ENCODE peak calls at places on chromosomes 3 and 15, in eight cellular contexts. One of them, this sample, is unnamed.

GRCh38 chr3:68705695-68706429 is 226.5 kb downstream of the TAFA4 start:
- DNase-seq in HFF-Myc: no peak
- DNase-seq in breast epithelium: no peak
- DNase-seq in CD8-positive, alpha-beta T cell: no peak
- DNase-seq in SK-N-SH: no peak
- DNase-seq in foreskin fibroblast: no peak
- DNase-seq in K562: no peak
- DNase-seq in prostate gland: no peak
- DNase-seq in this sample: no peak

GRCh38 chr3:175940881-175941280 is 1081.7 kb downstream of the NAALADL2 start:
- DNase-seq in SK-N-SH: no peak
- DNase-seq in breast epithelium: no peak
- DNase-seq in prostate gland: no peak
- DNase-seq in CD8-positive, alpha-beta T cell: no peak
- DNase-seq in HFF-Myc: no peak
- DNase-seq in K562: no peak
- DNase-seq in foreskin fibroblast: no peak
- DNase-seq in this sample: no peak

GRCh38 chr3:13103416-13104058 is 30.3 kb upstream of the IQSEC1 start:
- DNase-seq in SK-N-SH: no peak
- DNase-seq in foreskin fibroblast: no peak
- DNase-seq in prostate gland: no peak
- DNase-seq in breast epithelium: no peak
- DNase-seq in HFF-Myc: no peak
- DNase-seq in K562: no peak
- DNase-seq in CD8-positive, alpha-beta T cell: no peak
- DNase-seq in this sample: no peak

GRCh38 chr15:100849021-100849831 is 30.4 kb upstream of the ALDH1A3 start:
- DNase-seq in SK-N-SH: no peak
- DNase-seq in breast epithelium: peak
- DNase-seq in prostate gland: peak
- DNase-seq in CD8-positive, alpha-beta T cell: peak
- DNase-seq in K562: peak
- DNase-seq in foreskin fibroblast: peak
- DNase-seq in HFF-Myc: no peak
- DNase-seq in this sample: peak

GRCh38 chr3:128385080-128385832 is 81.4 kb downstream of the DNAJB8 start:
- DNase-seq in HFF-Myc: peak
- DNase-seq in foreskin fibroblast: peak
- DNase-seq in SK-N-SH: no peak
- DNase-seq in K562: no peak
- DNase-seq in prostate gland: peak
- DNase-seq in CD8-positive, alpha-beta T cell: no peak
- DNase-seq in breast epithelium: peak
- DNase-seq in this sample: peak

GRCh38 chr3:19725000-19725399 is 209.0 kb downstream of the EFHB start:
- DNase-seq in SK-N-SH: no peak
- DNase-seq in K562: no peak
- DNase-seq in breast epithelium: no peak
- DNase-seq in prostate gland: no peak
- DNase-seq in CD8-positive, alpha-beta T cell: no peak
- DNase-seq in foreskin fibroblast: no peak
- DNase-seq in HFF-Myc: no peak
- DNase-seq in this sample: no peak

GRCh38 chr3:153210116-153210515 is 48.1 kb downstream of the RAP2B start:
- DNase-seq in breast epithelium: no peak
- DNase-seq in prostate gland: no peak
- DNase-seq in SK-N-SH: no peak
- DNase-seq in HFF-Myc: no peak
- DNase-seq in K562: peak
- DNase-seq in foreskin fibroblast: no peak
- DNase-seq in CD8-positive, alpha-beta T cell: no peak
- DNase-seq in this sample: peak

GRCh38 chr3:8987673-8988655 is 24.7 kb upstream of the RAD18 start:
- DNase-seq in prostate gland: peak
- DNase-seq in HFF-Myc: no peak
- DNase-seq in foreskin fibroblast: peak
- DNase-seq in CD8-positive, alpha-beta T cell: peak
- DNase-seq in K562: peak
- DNase-seq in SK-N-SH: peak
- DNase-seq in breast epithelium: peak
- DNase-seq in this sample: peak

GRCh38 chr3:124985358-124985757 is 50.8 kb upstream of the MUC13 start:
- DNase-seq in SK-N-SH: no peak
- DNase-seq in CD8-positive, alpha-beta T cell: no peak
- DNase-seq in foreskin fibroblast: peak
- DNase-seq in HFF-Myc: peak
- DNase-seq in K562: no peak
- DNase-seq in breast epithelium: no peak
- DNase-seq in prostate gland: no peak
- DNase-seq in this sample: peak

GRCh38 chr3:112555535-112556170 is 6.1 kb downstream of the ATG3 start:
- DNase-seq in prostate gland: no peak
- DNase-seq in CD8-positive, alpha-beta T cell: no peak
- DNase-seq in breast epithelium: no peak
- DNase-seq in K562: no peak
- DNase-seq in foreskin fibroblast: no peak
- DNase-seq in HFF-Myc: no peak
- DNase-seq in SK-N-SH: no peak
- DNase-seq in this sample: no peak

GRCh38 chr15:25852027-25852426 is 11.1 kb downstream of the ATP10A start:
- DNase-seq in prostate gland: no peak
- DNase-seq in SK-N-SH: no peak
- DNase-seq in CD8-positive, alpha-beta T cell: no peak
- DNase-seq in K562: no peak
- DNase-seq in HFF-Myc: no peak
- DNase-seq in breast epithelium: no peak
- DNase-seq in foreskin fibroblast: no peak
- DNase-seq in this sample: no peak

GRCh38 chr15:25849431-25849921 is 13.7 kb downstream of the ATP10A start:
- DNase-seq in HFF-Myc: peak
- DNase-seq in SK-N-SH: peak
- DNase-seq in K562: no peak
- DNase-seq in CD8-positive, alpha-beta T cell: no peak
- DNase-seq in breast epithelium: no peak
- DNase-seq in prostate gland: no peak
- DNase-seq in foreskin fibroblast: peak
- DNase-seq in this sample: peak

GRCh38 chr15:25848769-25849430 is 14.2 kb downstream of the ATP10A start:
- DNase-seq in CD8-positive, alpha-beta T cell: no peak
- DNase-seq in K562: no peak
- DNase-seq in SK-N-SH: peak
- DNase-seq in prostate gland: no peak
- DNase-seq in breast epithelium: no peak
- DNase-seq in foreskin fibroblast: no peak
- DNase-seq in HFF-Myc: no peak
- DNase-seq in this sample: no peak

GRCh38 chr15:25848325-25848724 is 14.8 kb downstream of the ATP10A start:
- DNase-seq in K562: no peak
- DNase-seq in prostate gland: no peak
- DNase-seq in SK-N-SH: no peak
- DNase-seq in breast epithelium: no peak
- DNase-seq in CD8-positive, alpha-beta T cell: no peak
- DNase-seq in HFF-Myc: no peak
- DNase-seq in foreskin fibroblast: no peak
- DNase-seq in this sample: no peak

DNA sequence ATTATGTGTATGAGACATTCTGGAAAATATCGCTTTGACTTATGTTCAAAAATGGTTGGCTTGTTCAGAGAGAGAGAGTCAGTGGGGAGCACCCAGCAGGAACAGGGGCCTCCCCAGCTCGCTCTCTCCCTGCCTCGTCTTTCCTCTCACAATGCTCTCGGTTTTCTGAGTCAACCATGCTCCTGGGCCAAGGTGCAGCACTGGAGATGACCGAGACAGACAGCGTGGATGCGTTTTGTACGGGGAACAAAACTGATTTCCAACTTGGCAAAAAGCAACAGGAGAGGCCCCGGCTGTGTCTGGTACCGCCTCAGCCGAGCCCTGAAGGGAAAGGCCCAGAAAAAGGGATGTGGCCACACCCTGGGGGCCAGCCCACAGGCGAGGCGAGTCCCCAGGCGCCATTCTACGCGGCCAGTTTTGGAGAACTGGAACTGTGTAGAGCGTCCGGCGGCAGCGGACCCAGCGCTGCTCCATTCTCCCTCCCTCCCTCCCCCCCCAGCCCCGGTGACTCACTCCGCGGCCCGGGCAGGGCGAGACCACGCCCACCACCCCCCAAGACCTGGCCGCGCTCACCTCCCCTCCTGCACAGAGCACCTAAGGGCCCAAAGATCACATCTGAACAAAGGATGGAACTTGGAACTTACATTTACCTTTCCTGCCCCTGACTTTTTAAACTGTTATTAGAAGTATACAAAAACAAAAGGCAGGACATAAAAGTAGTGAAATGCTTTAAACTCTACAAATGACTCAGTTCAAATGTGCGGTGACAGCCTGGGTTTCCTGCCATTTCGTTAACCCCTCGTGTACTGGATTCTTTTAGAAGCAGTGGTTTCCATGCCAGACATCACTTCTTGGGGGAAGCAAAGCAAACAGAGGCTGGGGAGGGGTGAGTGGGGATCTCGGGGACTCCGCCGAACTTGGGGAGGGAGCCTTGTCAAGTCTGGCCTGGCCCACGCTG is 12.7 kb downstream of the ATP10A start:
- DNase-seq in foreskin fibroblast: peak
- DNase-seq in K562: peak
- DNase-seq in SK-N-SH: peak
- DNase-seq in HFF-Myc: peak
- DNase-seq in prostate gland: peak
- DNase-seq in CD8-positive, alpha-beta T cell: peak
- DNase-seq in breast epithelium: peak
- DNase-seq in this sample: peak
- H3K4me3 ChIP-seq in foreskin fibroblast: peak
- H3K4me3 ChIP-seq in K562: no peak
- H3K4me3 ChIP-seq in SK-N-SH: peak
- H3K4me3 ChIP-seq in HFF-Myc: peak
- H3K4me3 ChIP-seq in prostate gland: peak
- H3K4me3 ChIP-seq in CD8-positive, alpha-beta T cell: peak
- H3K4me3 ChIP-seq in breast epithelium: peak
- H3K4me3 ChIP-seq in this sample: peak

GRCh38 chr15:29942144-29942543 is 119.9 kb upstream of the TJP1 start:
- DNase-seq in foreskin fibroblast: no peak
- DNase-seq in CD8-positive, alpha-beta T cell: no peak
- DNase-seq in prostate gland: no peak
- DNase-seq in SK-N-SH: peak
- DNase-seq in HFF-Myc: no peak
- DNase-seq in breast epithelium: no peak
- DNase-seq in K562: no peak
- DNase-seq in this sample: peak

GRCh38 chr15:29937956-29938355 is 115.7 kb upstream of the TJP1 start:
- DNase-seq in SK-N-SH: no peak
- DNase-seq in CD8-positive, alpha-beta T cell: no peak
- DNase-seq in prostate gland: no peak
- DNase-seq in HFF-Myc: no peak
- DNase-seq in breast epithelium: no peak
- DNase-seq in K562: no peak
- DNase-seq in foreskin fibroblast: peak
- DNase-seq in this sample: peak

GRCh38 chr15:29939404-29939803 is 117.1 kb upstream of the TJP1 start:
- DNase-seq in CD8-positive, alpha-beta T cell: no peak
- DNase-seq in prostate gland: no peak
- DNase-seq in SK-N-SH: no peak
- DNase-seq in K562: no peak
- DNase-seq in HFF-Myc: no peak
- DNase-seq in foreskin fibroblast: peak
- DNase-seq in breast epithelium: no peak
- DNase-seq in this sample: peak

GRCh38 chr15:29936353-29937049 is 114.2 kb upstream of the TJP1 start:
- DNase-seq in K562: no peak
- DNase-seq in prostate gland: no peak
- DNase-seq in breast epithelium: no peak
- DNase-seq in SK-N-SH: no peak
- DNase-seq in foreskin fibroblast: no peak
- DNase-seq in CD8-positive, alpha-beta T cell: no peak
- DNase-seq in HFF-Myc: no peak
- DNase-seq in this sample: peak

GRCh38 chr15:29938701-29939340 is 116.6 kb upstream of the TJP1 start:
- DNase-seq in foreskin fibroblast: no peak
- DNase-seq in HFF-Myc: no peak
- DNase-seq in SK-N-SH: no peak
- DNase-seq in prostate gland: no peak
- DNase-seq in breast epithelium: no peak
- DNase-seq in CD8-positive, alpha-beta T cell: no peak
- DNase-seq in K562: peak
- DNase-seq in this sample: peak
- TF ChIP-seq CTCF in foreskin fibroblast: no peak
- TF ChIP-seq CTCF in HFF-Myc: peak
- TF ChIP-seq CTCF in SK-N-SH: no peak
- TF ChIP-seq CTCF in prostate gland: peak
- TF ChIP-seq CTCF in breast epithelium: no peak
- TF ChIP-seq CTCF in CD8-positive, alpha-beta T cell: no peak
- TF ChIP-seq CTCF in K562: peak
- TF ChIP-seq CTCF in this sample: peak

DNA sequence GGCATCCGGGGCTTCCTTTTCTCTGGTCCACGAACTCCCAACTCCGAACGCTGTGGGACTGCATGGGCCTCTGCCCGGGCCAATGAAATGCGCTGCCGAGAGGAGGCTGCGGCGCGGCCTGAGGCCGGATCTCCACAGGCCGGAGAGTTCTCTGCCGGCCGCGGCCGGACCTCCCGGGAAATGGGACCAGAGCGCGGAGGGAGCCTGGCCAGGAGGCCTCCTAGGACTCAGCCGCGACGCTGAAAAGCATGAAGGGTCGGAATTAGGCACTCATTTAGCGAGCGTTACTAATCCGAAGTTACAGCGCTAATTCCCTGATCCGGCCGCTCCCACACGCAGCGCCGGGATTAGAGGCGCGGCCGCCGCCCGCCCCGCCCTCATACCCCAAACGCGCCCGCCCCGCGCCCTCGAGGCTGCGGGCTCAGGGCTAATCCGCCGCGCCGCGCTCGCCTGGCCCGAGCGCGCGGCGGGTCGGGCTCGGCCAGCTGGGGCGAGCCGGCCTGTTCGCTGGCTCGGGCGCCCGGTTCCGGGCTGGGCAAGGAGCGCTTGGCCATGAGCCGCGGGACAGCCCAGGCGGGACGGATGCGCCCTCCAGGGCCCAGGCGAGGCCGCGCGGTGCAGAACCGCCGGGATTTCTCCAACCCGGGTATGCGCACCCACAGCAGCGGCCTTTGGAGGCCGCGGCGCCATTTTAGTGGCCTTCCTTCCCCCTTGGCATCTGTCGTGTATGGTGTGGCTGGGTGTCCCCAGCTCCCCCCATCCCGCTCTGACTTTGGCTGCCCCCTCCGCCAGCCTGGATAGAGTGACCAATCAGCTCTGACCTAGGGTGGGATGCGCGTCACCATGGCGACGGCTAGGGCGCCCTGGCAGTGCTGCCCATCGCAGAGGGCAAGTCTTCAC is 36.8 kb upstream of the POLG start:
- DNase-seq in prostate gland: no peak
- DNase-seq in K562: no peak
- DNase-seq in breast epithelium: no peak
- DNase-seq in HFF-Myc: no peak
- DNase-seq in SK-N-SH: no peak
- DNase-seq in foreskin fibroblast: no peak
- DNase-seq in CD8-positive, alpha-beta T cell: no peak
- DNase-seq in this sample: no peak
- H3K4me3 ChIP-seq in prostate gland: no peak
- H3K4me3 ChIP-seq in K562: no peak
- H3K4me3 ChIP-seq in breast epithelium: peak
- H3K4me3 ChIP-seq in HFF-Myc: no peak
- H3K4me3 ChIP-seq in SK-N-SH: no peak
- H3K4me3 ChIP-seq in foreskin fibroblast: no peak
- H3K4me3 ChIP-seq in CD8-positive, alpha-beta T cell: no peak
- H3K4me3 ChIP-seq in this sample: no peak

GRCh38 chr3:185519021-185519420 is 20.2 kb upstream of the TMEM41A start:
- DNase-seq in HFF-Myc: no peak
- DNase-seq in SK-N-SH: no peak
- DNase-seq in CD8-positive, alpha-beta T cell: no peak
- DNase-seq in prostate gland: no peak
- DNase-seq in breast epithelium: no peak
- DNase-seq in K562: no peak
- DNase-seq in foreskin fibroblast: no peak
- DNase-seq in this sample: no peak
- TF ChIP-seq CTCF in HFF-Myc: no peak
- TF ChIP-seq CTCF in SK-N-SH: no peak
- TF ChIP-seq CTCF in CD8-positive, alpha-beta T cell: no peak
- TF ChIP-seq CTCF in prostate gland: no peak
- TF ChIP-seq CTCF in breast epithelium: no peak
- TF ChIP-seq CTCF in K562: no peak
- TF ChIP-seq CTCF in foreskin fibroblast: no peak
- TF ChIP-seq CTCF in this sample: no peak

This sample was measured in choroid plexus epithelial cell.